ENCODE peak calls at places on chromosomes 3 and 15, in ten cellular contexts. F is kidney; S is IMR-90; Q is breast epithelium; R is HepG2; D is Panc1; Z is GM12878; G is esophagus squamous epithelium; O is naive thymus-derived CD4-positive, alpha-beta T cell; X is H1. A is an unnamed sample.

GRCh38 chr15:92907880-92908279 is 7.8 kb downstream of the CHD2 start:
- DNase-seq in F (no peak), S (peak; percentile 90), Q (no peak), R (no peak), D (no peak), Z (no peak), G (no peak), O (no peak), X (no peak), A (no peak)

GRCh38 chr3:13091898-13092620 is 18.8 kb upstream of the IQSEC1 start:
- DNase-seq in F (peak; percentile 89), S (peak; percentile 60), Q (peak; percentile 80), R (peak; percentile 51), D (peak; percentile 64), Z (no peak), G (no peak), O (peak; percentile 58), X (peak; percentile 96), A (peak; percentile 94)

GRCh38 chr15:74369084-74369745 is 1.8 kb upstream of the CYP11A1 start:
- DNase-seq in F (no peak), S (no peak), Q (no peak), R (no peak), D (no peak), Z (no peak), G (no peak), O (no peak), X (no peak), A (peak; percentile 13)

GRCh38 chr3:168051579-168052183 is 44.0 kb downstream of the GOLIM4 start:
- DNase-seq in F (no peak), S (peak; percentile 89), Q (no peak), R (no peak), D (no peak), Z (peak; percentile 12), G (no peak), O (no peak), X (no peak), A (no peak)

GRCh38 chr15:38134252-38134651 is 118.4 kb upstream of the SPRED1 start:
- DNase-seq in F (no peak), S (no peak), Q (no peak), R (no peak), D (no peak), Z (no peak), G (no peak), O (no peak), X (no peak), A (no peak)

GRCh38 chr15:69806287-69806915 is 291.3 kb downstream of the TLE3 start:
- DNase-seq in F (no peak), S (no peak), Q (no peak), R (no peak), D (no peak), Z (no peak), G (no peak), O (no peak), X (no peak), A (peak; percentile 58)

GRCh38 chr3:195097331-195098255 is 173.4 kb downstream of the XXYLT1 start:
- DNase-seq in F (peak; percentile 39), S (peak; percentile 19), Q (no peak), R (no peak), D (no peak), Z (no peak), G (no peak), O (no peak), X (no peak), A (no peak)

GRCh38 chr3:77259701-77260100 is 219.8 kb downstream of the ROBO2 start:
- DNase-seq in F (no peak), S (no peak), Q (no peak), R (no peak), D (no peak), Z (no peak), G (no peak), O (no peak), X (no peak), A (no peak)

GRCh38 chr3:69660631-69661030 is 78.6 kb upstream of the MITF start:
- DNase-seq in F (peak; percentile 70), S (no peak), Q (no peak), R (no peak), D (no peak), Z (no peak), G (no peak), O (no peak), X (no peak), A (no peak)

GRCh38 chr3:78794431-78794830 is 973.4 kb downstream of the ROBO1 start:
- DNase-seq in F (no peak), S (no peak), Q (no peak), R (no peak), D (no peak), Z (no peak), G (no peak), O (no peak), X (no peak), A (no peak)

GRCh38 chr15:90086868-90087268 is 15.4 kb downstream of the IDH2 start:
- DNase-seq in F (no peak), S (peak; percentile 42), Q (no peak), R (peak; percentile 44), D (no peak), Z (no peak), G (no peak), O (peak; percentile 17), X (peak; percentile 75), A (peak; percentile 89)

GRCh38 chr3:54660599-54661210 is 267.2 kb downstream of the LRTM1 start:
- DNase-seq in F (no peak), S (no peak), Q (no peak), R (no peak), D (no peak), Z (no peak), G (no peak), O (no peak), X (no peak), A (no peak)

GRCh38 chr15:96285306-96285705 is 45.2 kb upstream of the NR2F2 start:
- DNase-seq in F (peak; percentile 81), S (peak; percentile 99), Q (no peak), R (no peak), D (no peak), Z (no peak), G (no peak), O (no peak), X (no peak), A (no peak)

GRCh38 chr3:76554717-76555116 is 485.2 kb upstream of the ROBO2 start:
- DNase-seq in F (no peak), S (peak; percentile 65), Q (no peak), R (no peak), D (no peak), Z (no peak), G (no peak), O (no peak), X (no peak), A (no peak)

GRCh38 chr3:14606663-14607339 is 44.8 kb upstream of the CCDC174 start:
- DNase-seq in F (no peak), S (no peak), Q (no peak), R (no peak), D (no peak), Z (no peak), G (no peak), O (no peak), X (no peak), A (no peak)

GRCh38 chr15:31387483-31388118 is 61.0 kb downstream of the KLF13 start:
- DNase-seq in F (peak; percentile 63), S (peak; percentile 18), Q (no peak), R (no peak), D (no peak), Z (no peak), G (no peak), O (no peak), X (no peak), A (no peak)

GRCh38 chr3:192819001-192819569 is 91.7 kb upstream of the FGF12 start:
- DNase-seq in F (no peak), S (peak; percentile 88), Q (no peak), R (no peak), D (no peak), Z (peak; percentile 59), G (no peak), O (no peak), X (no peak), A (no peak)

GRCh38 chr3:50279255-50280016 is 549 bp downstream of the LSMEM2 start:
- DNase-seq in F (no peak), S (no peak), Q (no peak), R (no peak), D (no peak), Z (no peak), G (no peak), O (no peak), X (no peak), A (no peak)
- H3K4me3 ChIP-seq in F (no peak overlapping the region), S (no peak overlapping the region), Q (no peak overlapping the region), R (no peak overlapping the region), D (no peak overlapping the region), Z (no peak overlapping the region), G (no peak overlapping the region), O (no peak overlapping the region), X (no peak overlapping the region), A (no peak overlapping the region)

DNA sequence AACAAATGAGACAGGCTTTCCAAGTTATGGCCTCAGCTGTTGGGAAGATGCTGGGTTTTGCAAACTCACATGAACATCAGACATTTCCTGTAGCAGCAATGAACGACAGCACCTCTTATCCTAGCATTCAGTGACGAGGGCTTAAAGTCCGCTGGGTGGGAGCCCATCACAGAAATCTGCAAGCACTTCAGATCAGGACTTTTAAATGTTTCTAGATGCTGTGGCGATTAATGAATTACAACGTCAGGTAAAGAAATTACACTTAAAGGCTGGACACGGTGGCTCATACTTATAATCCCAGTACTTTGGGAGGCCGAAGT is 3.8 kb downstream of the AEN start:
- DNase-seq in F (no peak), S (no peak), Q (no peak), R (no peak), D (no peak), Z (no peak), G (no peak), O (no peak), X (no peak), A (no peak)
- H3K36me3 ChIP-seq in F (peaks cover 12% of the 10 kb centered on the region), S (peaks cover 40% of the 10 kb centered on the region), Q (no peaks in the 10 kb centered on the region), R (peaks cover 52% of the 10 kb centered on the region), D (peaks cover 23% of the 10 kb centered on the region), Z (peaks cover 25% of the 10 kb centered on the region), G (peaks cover 20% of the 10 kb centered on the region), O (peaks cover 21% of the 10 kb centered on the region), X (peaks cover 33% of the 10 kb centered on the region), A (peaks cover 52% of the 10 kb centered on the region)

DNA sequence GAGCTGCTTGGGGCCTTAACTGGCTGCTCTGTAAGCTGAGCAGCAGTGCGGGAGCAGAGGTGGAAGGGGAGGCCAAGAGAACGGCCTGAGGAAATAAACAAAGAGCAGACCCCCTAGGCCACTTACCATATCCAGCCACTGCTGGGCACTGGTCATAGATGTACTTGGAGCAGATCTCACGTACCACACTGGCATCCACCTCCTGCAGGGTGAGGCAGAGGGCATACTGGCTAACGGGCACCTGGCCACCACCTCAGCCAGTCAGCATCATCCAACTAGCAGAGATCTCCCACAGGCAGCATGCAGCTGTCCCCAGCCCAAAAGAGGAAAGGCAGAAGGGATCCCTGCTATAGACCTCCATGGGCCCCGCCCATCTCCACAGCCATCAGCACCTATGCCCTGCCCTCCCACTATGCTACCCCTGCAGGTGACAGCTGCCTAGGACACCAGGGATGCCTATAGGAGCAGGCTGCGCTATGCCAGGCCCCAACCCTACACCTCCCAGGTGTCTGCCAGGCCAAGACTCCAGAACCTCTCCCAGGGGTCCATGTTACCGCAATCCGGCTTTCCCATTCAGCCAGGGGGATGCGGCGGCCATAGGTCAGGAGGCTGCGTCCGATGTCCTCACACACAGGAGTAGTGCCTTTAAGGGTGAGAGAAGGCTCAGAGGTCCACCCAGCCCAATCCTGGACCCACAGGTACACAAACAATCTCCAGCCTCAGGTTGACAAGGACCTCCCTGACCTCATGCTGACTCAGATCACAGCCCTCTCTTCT is 4.6 kb upstream of the COL7A1 start:
- DNase-seq in F (no peak), S (no peak), Q (no peak), R (no peak), D (no peak), Z (no peak), G (no peak), O (no peak), X (no peak), A (no peak)
- H3K4me3 ChIP-seq in F (no peak overlapping the region), S (no peak overlapping the region), Q (no peak overlapping the region), R (no peak overlapping the region), D (no peak overlapping the region), Z (no peak overlapping the region), G (no peak overlapping the region), O (no peak overlapping the region), X (no peak overlapping the region), A (no peak overlapping the region)

GRCh38 chr3:35745802-35746484 is 106.6 kb downstream of the ARPP21 start:
- DNase-seq in F (no peak), S (no peak), Q (no peak), R (no peak), D (no peak), Z (no peak), G (no peak), O (no peak), X (no peak), A (no peak)
- H3K36me3 ChIP-seq in F (no peaks in the 10 kb centered on the region), S (no peaks in the 10 kb centered on the region), Q (no peaks in the 10 kb centered on the region), R (no peaks in the 10 kb centered on the region), D (no peaks in the 10 kb centered on the region), Z (no peaks in the 10 kb centered on the region), G (no peaks in the 10 kb centered on the region), O (no peaks in the 10 kb centered on the region), X (no peaks in the 10 kb centered on the region), A (no peaks in the 10 kb centered on the region)